ENCODE peak calls at places on chromosomes 6 and 20, in eight cellular contexts. One of them, this sample, is unnamed.

GRCh38 chr20:63497138-63497945 is 1.5 kb downstream of the EEF1A2 start:
- DNase-seq in sigmoid colon: peak
- DNase-seq in adrenal gland: no peak
- DNase-seq in spleen: no peak
- DNase-seq in ovary: no peak
- DNase-seq in HCT116: no peak
- DNase-seq in lower leg skin: no peak
- DNase-seq in H54: no peak
- DNase-seq in this sample: no peak

GRCh38 chr6:38512211-38512610 is 127.5 kb downstream of the BTBD9 start:
- DNase-seq in sigmoid colon: no peak
- DNase-seq in adrenal gland: no peak
- DNase-seq in spleen: no peak
- DNase-seq in ovary: no peak
- DNase-seq in HCT116: no peak
- DNase-seq in lower leg skin: no peak
- DNase-seq in H54: no peak
- DNase-seq in this sample: no peak

GRCh38 chr6:82959385-82959941 is 106.2 kb downstream of the UBE3D start:
- DNase-seq in sigmoid colon: no peak
- DNase-seq in adrenal gland: no peak
- DNase-seq in spleen: no peak
- DNase-seq in ovary: no peak
- DNase-seq in HCT116: no peak
- DNase-seq in lower leg skin: no peak
- DNase-seq in H54: peak
- DNase-seq in this sample: no peak

GRCh38 chr6:160972111-160972510 is 19.5 kb upstream of the MAP3K4 start:
- DNase-seq in sigmoid colon: no peak
- DNase-seq in adrenal gland: no peak
- DNase-seq in spleen: no peak
- DNase-seq in ovary: no peak
- DNase-seq in HCT116: no peak
- DNase-seq in lower leg skin: no peak
- DNase-seq in H54: peak
- DNase-seq in this sample: no peak

GRCh38 chr6:42188406-42188805 is 6.3 kb downstream of the GUCA1B start:
- DNase-seq in sigmoid colon: no peak
- DNase-seq in adrenal gland: no peak
- DNase-seq in spleen: no peak
- DNase-seq in ovary: no peak
- DNase-seq in HCT116: no peak
- DNase-seq in lower leg skin: no peak
- DNase-seq in H54: no peak
- DNase-seq in this sample: no peak

GRCh38 chr20:45987108-45987780 is 15.2 kb upstream of the ZNF335 start:
- DNase-seq in sigmoid colon: peak
- DNase-seq in adrenal gland: peak
- DNase-seq in spleen: peak
- DNase-seq in ovary: no peak
- DNase-seq in HCT116: peak
- DNase-seq in lower leg skin: no peak
- DNase-seq in H54: peak
- DNase-seq in this sample: peak

GRCh38 chr6:120077489-120077888 is 727.9 kb upstream of the MAN1A1 start:
- DNase-seq in sigmoid colon: no peak
- DNase-seq in adrenal gland: no peak
- DNase-seq in spleen: no peak
- DNase-seq in ovary: no peak
- DNase-seq in HCT116: peak
- DNase-seq in lower leg skin: no peak
- DNase-seq in H54: no peak
- DNase-seq in this sample: peak

GRCh38 chr20:16299892-16300291 is 273.4 kb downstream of the KIF16B start:
- DNase-seq in sigmoid colon: no peak
- DNase-seq in adrenal gland: no peak
- DNase-seq in spleen: no peak
- DNase-seq in ovary: no peak
- DNase-seq in HCT116: no peak
- DNase-seq in lower leg skin: no peak
- DNase-seq in H54: no peak
- DNase-seq in this sample: no peak

GRCh38 chr20:48398506-48399449 is 429.0 kb downstream of the PREX1 start:
- DNase-seq in sigmoid colon: no peak
- DNase-seq in adrenal gland: no peak
- DNase-seq in spleen: no peak
- DNase-seq in ovary: no peak
- DNase-seq in HCT116: no peak
- DNase-seq in lower leg skin: no peak
- DNase-seq in H54: no peak
- DNase-seq in this sample: no peak

GRCh38 chr6:123962508-123962907 is 158.8 kb downstream of the NKAIN2 start:
- DNase-seq in sigmoid colon: no peak
- DNase-seq in adrenal gland: no peak
- DNase-seq in spleen: no peak
- DNase-seq in ovary: no peak
- DNase-seq in HCT116: no peak
- DNase-seq in lower leg skin: peak
- DNase-seq in H54: no peak
- DNase-seq in this sample: no peak

GRCh38 chr6:120569689-120570088 is 764.6 kb downstream of the TBC1D32 start:
- DNase-seq in sigmoid colon: no peak
- DNase-seq in adrenal gland: no peak
- DNase-seq in spleen: no peak
- DNase-seq in ovary: no peak
- DNase-seq in HCT116: no peak
- DNase-seq in lower leg skin: no peak
- DNase-seq in H54: no peak
- DNase-seq in this sample: no peak

DNA sequence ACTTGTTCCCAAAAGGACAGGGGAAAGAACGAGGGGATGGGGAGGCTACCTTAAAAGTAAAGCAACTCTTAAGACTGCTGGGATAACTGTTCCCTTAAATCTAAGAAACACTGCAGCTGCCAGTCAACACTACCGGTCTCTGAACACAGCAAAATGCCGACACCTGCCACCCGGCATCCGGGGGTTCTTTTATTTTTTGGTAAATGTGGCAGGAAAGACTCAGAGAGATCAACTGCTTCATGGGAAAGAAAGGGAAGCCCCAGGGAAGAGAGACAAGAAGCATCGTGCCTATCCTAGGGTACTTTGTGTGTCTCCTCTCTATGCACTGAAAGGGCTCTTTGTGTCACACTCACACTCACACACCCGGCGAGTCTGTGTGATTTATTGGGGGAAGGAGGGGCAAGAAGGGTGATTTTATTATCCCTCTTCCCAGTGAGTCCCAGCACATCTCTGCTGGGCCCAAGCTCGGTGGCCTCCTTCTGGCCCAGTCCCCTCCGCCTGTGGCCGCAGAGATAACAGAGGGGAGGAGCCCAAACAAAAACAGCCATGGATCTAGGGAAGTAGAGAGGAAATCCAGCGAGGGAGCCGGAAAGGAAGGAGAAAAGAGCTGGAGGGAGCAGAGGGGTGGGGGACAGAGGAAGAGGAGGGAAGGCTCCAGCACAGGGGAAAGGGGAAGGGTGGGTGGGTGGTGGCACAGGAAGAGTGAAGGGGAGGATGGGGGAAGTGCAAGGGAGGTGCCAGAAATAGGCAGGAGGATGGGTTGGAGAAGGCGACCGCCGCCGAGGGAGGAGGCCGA is 1.3 kb downstream of the FYN start:
- DNase-seq in sigmoid colon: peak
- DNase-seq in adrenal gland: peak
- DNase-seq in spleen: peak
- DNase-seq in ovary: peak
- DNase-seq in HCT116: no peak
- DNase-seq in lower leg skin: peak
- DNase-seq in H54: peak
- DNase-seq in this sample: peak
- TF ChIP-seq POLR2A in sigmoid colon: no peak
- TF ChIP-seq POLR2A in adrenal gland: no peak
- TF ChIP-seq POLR2A in spleen: no peak
- TF ChIP-seq POLR2A in ovary: no peak
- TF ChIP-seq POLR2A in HCT116: no peak
- TF ChIP-seq POLR2A in lower leg skin: no peak
- TF ChIP-seq POLR2A in H54: no peak
- TF ChIP-seq POLR2A in this sample: no peak

GRCh38 chr6:13427838-13428527 is 59.4 kb downstream of the GFOD1 start:
- DNase-seq in sigmoid colon: no peak
- DNase-seq in adrenal gland: peak
- DNase-seq in spleen: peak
- DNase-seq in ovary: no peak
- DNase-seq in HCT116: no peak
- DNase-seq in lower leg skin: no peak
- DNase-seq in H54: no peak
- DNase-seq in this sample: peak
- TF ChIP-seq POLR2A in sigmoid colon: no peak
- TF ChIP-seq POLR2A in adrenal gland: no peak
- TF ChIP-seq POLR2A in spleen: no peak
- TF ChIP-seq POLR2A in ovary: no peak
- TF ChIP-seq POLR2A in HCT116: no peak
- TF ChIP-seq POLR2A in lower leg skin: no peak
- TF ChIP-seq POLR2A in H54: no peak
- TF ChIP-seq POLR2A in this sample: no peak

GRCh38 chr20:3768342-3769130 is 983 bp upstream of the ADISSP start:
- DNase-seq in sigmoid colon: peak
- DNase-seq in adrenal gland: peak
- DNase-seq in spleen: peak
- DNase-seq in ovary: peak
- DNase-seq in HCT116: peak
- DNase-seq in lower leg skin: peak
- DNase-seq in H54: peak
- DNase-seq in this sample: peak

GRCh38 chr20:3766381-3766780 is 1.2 kb downstream of the ADISSP start:
- DNase-seq in sigmoid colon: peak
- DNase-seq in adrenal gland: no peak
- DNase-seq in spleen: peak
- DNase-seq in ovary: no peak
- DNase-seq in HCT116: no peak
- DNase-seq in lower leg skin: no peak
- DNase-seq in H54: no peak
- DNase-seq in this sample: peak

GRCh38 chr20:3765171-3765887 is 2.2 kb downstream of the ADISSP start:
- DNase-seq in sigmoid colon: no peak
- DNase-seq in adrenal gland: no peak
- DNase-seq in spleen: no peak
- DNase-seq in ovary: no peak
- DNase-seq in HCT116: no peak
- DNase-seq in lower leg skin: no peak
- DNase-seq in H54: no peak
- DNase-seq in this sample: no peak

GRCh38 chr20:3766832-3767433 is 620 bp downstream of the ADISSP start:
- DNase-seq in sigmoid colon: peak
- DNase-seq in adrenal gland: peak
- DNase-seq in spleen: no peak
- DNase-seq in ovary: no peak
- DNase-seq in HCT116: no peak
- DNase-seq in lower leg skin: no peak
- DNase-seq in H54: no peak
- DNase-seq in this sample: peak

DNA sequence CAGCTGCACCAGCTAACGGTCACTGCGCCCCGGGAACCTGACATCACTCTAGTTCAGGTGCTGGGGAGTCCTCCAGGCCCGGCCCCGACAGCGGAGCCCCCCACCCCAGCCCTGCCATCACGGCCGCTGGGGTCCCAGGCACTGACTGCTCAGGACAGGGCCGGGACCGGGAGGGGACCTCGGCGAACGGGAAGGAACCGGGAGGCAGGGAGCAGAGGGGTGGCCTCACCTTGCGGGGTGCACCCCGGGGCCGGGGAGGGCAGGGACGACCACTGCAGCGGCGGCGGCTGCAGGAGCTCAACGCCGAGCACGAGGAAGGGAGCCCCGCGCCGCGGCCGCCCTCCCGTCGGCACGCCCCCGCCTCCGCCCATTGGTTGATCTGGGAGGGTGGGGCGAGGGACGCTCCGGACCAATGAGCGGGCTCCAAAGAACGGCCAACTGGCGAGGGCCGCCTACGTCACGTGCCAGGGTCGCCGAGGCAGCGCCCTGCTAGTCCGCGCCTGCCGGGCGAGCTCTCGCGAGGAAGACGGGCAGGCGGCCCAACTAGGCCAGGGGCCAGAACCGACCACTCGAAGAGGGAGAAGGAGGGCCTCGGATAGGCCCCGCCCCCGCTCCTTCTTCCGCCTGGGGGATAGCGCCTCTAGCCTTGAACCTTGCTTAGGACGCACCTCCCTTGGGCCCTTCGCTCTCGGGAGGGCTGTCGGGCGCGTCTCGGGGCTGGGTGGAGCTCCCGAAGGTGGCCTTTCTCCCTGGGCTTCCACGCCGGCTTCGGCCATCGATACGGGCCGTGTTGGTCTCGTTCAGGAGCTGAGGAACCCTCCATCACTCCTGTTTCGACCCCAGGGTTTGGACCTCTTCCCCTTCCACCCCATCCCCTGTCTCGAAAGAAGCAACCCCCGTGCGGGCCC is at the start of gene ADISSP:
- DNase-seq in sigmoid colon: peak
- DNase-seq in adrenal gland: peak
- DNase-seq in spleen: peak
- DNase-seq in ovary: peak
- DNase-seq in HCT116: peak
- DNase-seq in lower leg skin: peak
- DNase-seq in H54: peak
- DNase-seq in this sample: peak
- TF ChIP-seq POLR2A in sigmoid colon: peak
- TF ChIP-seq POLR2A in adrenal gland: peak
- TF ChIP-seq POLR2A in spleen: no peak
- TF ChIP-seq POLR2A in ovary: peak
- TF ChIP-seq POLR2A in HCT116: peak
- TF ChIP-seq POLR2A in lower leg skin: no peak
- TF ChIP-seq POLR2A in H54: peak
- TF ChIP-seq POLR2A in this sample: peak

GRCh38 chr6:72620866-72621242 is 1.0 kb upstream of the KCNQ5 start:
- DNase-seq in sigmoid colon: no peak
- DNase-seq in adrenal gland: no peak
- DNase-seq in spleen: peak
- DNase-seq in ovary: no peak
- DNase-seq in HCT116: no peak
- DNase-seq in lower leg skin: no peak
- DNase-seq in H54: no peak
- DNase-seq in this sample: no peak

GRCh38 chr6:72621243-72622093 is at the start of gene KCNQ5:
- DNase-seq in sigmoid colon: no peak
- DNase-seq in adrenal gland: no peak
- DNase-seq in spleen: peak
- DNase-seq in ovary: no peak
- DNase-seq in HCT116: no peak
- DNase-seq in lower leg skin: no peak
- DNase-seq in H54: peak
- DNase-seq in this sample: peak

GRCh38 chr6:72617721-72618120 is 4.1 kb upstream of the KCNQ5 start:
- DNase-seq in sigmoid colon: no peak
- DNase-seq in adrenal gland: no peak
- DNase-seq in spleen: no peak
- DNase-seq in ovary: no peak
- DNase-seq in HCT116: no peak
- DNase-seq in lower leg skin: no peak
- DNase-seq in H54: no peak
- DNase-seq in this sample: no peak

GRCh38 chr6:72622094-72622540 is 253 bp downstream of the KCNQ5 start:
- DNase-seq in sigmoid colon: no peak
- DNase-seq in adrenal gland: no peak
- DNase-seq in spleen: peak
- DNase-seq in ovary: no peak
- DNase-seq in HCT116: no peak
- DNase-seq in lower leg skin: no peak
- DNase-seq in H54: peak
- DNase-seq in this sample: peak

GRCh38 chr6:72619883-72620696 is 1.8 kb upstream of the KCNQ5 start:
- DNase-seq in sigmoid colon: no peak
- DNase-seq in adrenal gland: no peak
- DNase-seq in spleen: peak
- DNase-seq in ovary: no peak
- DNase-seq in HCT116: no peak
- DNase-seq in lower leg skin: no peak
- DNase-seq in H54: peak
- DNase-seq in this sample: peak
- TF ChIP-seq POLR2A in sigmoid colon: no peak
- TF ChIP-seq POLR2A in adrenal gland: no peak
- TF ChIP-seq POLR2A in spleen: no peak
- TF ChIP-seq POLR2A in ovary: no peak
- TF ChIP-seq POLR2A in HCT116: no peak
- TF ChIP-seq POLR2A in lower leg skin: no peak
- TF ChIP-seq POLR2A in H54: peak
- TF ChIP-seq POLR2A in this sample: no peak